ENCODE peak calls at places on chromosome 19, in four cellular contexts. F is uterus, K is AG04450, W is tibial artery. S is an unnamed sample.

GRCh38 chr19:2552859-2553258 is 76.9 kb downstream of the GADD45B start:
- DNase-seq in F (no peak), K (no peak), W (no peak), S (peak)

GRCh38 chr19:1068111-1069001 is 1.4 kb downstream of the ARHGAP45 start:
- DNase-seq in F (no peak), K (no peak), W (peak), S (peak)

GRCh38 chr19:6262519-6262918 is 17.3 kb downstream of the MLLT1 start:
- DNase-seq in F (no peak), K (no peak), W (no peak), S (no peak)

GRCh38 chr19:16075430-16076153 is 703 bp upstream of the TPM4 start:
- DNase-seq in F (no peak), K (no peak), W (no peak), S (no peak)

GRCh38 chr19:14472202-14472961 is 2.8 kb downstream of the PTGER1 start:
- DNase-seq in F (peak), K (no peak), W (peak), S (peak)

GRCh38 chr19:33093420-33094210 is 12.6 kb downstream of the GPATCH1 start:
- DNase-seq in F (no peak), K (no peak), W (no peak), S (no peak)

GRCh38 chr19:6773323-6773931 is 919 bp downstream of the VAV1 start:
- DNase-seq in F (no peak), K (no peak), W (peak), S (peak)

GRCh38 chr19:40231544-40232424 is 5.3 kb upstream of the CCNP start:
- DNase-seq in F (no peak), K (no peak), W (no peak), S (no peak)

GRCh38 chr19:51572908-51573307 is 1.8 kb downstream of the ZNF175 start:
- DNase-seq in F (no peak), K (peak), W (no peak), S (no peak)

GRCh38 chr19:4454952-4455738 is 2.4 kb downstream of the UBXN6 start:
- DNase-seq in F (peak), K (no peak), W (peak), S (no peak)

GRCh38 chr19:46604781-46605355 is 3.7 kb downstream of the CALM3 start:
- DNase-seq in F (no peak), K (no peak), W (peak), S (no peak)

GRCh38 chr19:7152568-7152967 is 83.1 kb downstream of the ZNF557 start:
- DNase-seq in F (no peak), K (no peak), W (no peak), S (no peak)

GRCh38 chr19:4083677-4084546 is 17.2 kb upstream of the ZBTB7A start:
- DNase-seq in F (no peak), K (no peak), W (no peak), S (peak)

DNA sequence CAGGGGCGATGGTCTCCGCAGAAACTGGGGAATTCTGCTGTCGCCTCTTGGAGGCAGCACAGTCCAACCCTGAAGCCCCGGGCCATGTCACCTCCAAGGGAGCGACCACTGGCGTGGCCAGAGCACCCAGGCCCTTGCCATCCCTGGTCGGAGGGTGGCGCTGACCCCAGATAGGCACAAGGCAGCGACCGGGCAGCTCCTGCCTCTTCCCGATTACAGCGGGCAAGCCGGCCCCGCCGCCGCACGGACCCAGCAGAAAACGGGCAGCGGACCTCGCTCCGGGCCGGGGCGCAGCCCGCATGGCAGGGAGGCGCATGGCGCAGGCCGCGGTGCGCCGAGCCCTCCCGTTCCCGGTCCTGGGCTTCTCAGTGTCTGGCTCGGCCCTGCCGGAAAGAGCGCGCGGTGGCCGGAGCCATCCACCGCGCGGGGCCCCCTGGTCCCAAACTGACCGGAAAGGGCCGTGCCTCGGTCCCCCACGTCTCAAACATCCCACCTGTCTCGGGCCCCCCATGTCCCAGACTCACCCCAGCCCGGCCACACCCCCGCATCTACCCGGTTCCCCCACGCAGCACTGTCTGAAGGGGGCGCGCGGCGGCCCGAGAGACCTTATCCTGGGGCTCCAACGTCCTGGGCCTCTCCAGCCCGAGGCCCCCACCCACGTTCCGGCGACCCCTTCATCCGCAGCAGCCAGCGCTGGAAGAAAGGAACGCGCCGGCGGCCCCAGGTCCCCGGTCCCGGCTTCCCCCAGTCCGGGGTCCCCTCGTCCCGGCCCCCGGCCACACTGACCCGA is 725 bp downstream of the CERS1 start:
- DNase-seq in F (no peak), K (no peak), W (peak), S (no peak)
- TF ChIP-seq CTCF in F (peak), K (peak), W (no peak), S (peak)

DNA sequence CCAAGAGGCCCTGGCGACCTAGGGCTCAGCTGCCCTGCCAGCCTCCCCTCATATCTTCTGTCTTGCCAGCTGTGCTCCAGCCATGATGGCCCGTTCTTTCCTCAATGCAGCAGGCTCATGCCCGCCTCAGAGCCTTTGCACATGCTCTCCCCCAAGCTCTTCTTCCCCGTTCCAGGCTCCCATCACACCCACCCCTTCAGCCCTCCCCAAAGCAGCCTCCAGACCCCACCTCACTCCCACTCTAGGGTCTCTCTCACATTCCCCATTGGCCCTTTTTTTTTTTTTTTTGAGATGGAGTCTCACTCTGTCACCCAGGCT is 29.9 kb upstream of the ATP1A3 start:
- DNase-seq in F (no peak), K (no peak), W (no peak), S (no peak)
- TF ChIP-seq CTCF in F (no peak), K (no peak), W (no peak), S (no peak)

GRCh38 chr19:28217064-28217463 is 995.9 kb downstream of the UQCRFS1 start:
- DNase-seq in F (no peak), K (no peak), W (no peak), S (no peak)
- TF ChIP-seq CTCF in F (no peak), K (no peak), W (no peak), S (peak)

GRCh38 chr19:50537769-50538230 is 24.1 kb upstream of the ASPDH start:
- DNase-seq in F (no peak), K (peak), W (peak), S (peak)

GRCh38 chr19:50548191-50549058 is 19.8 kb downstream of the LRRC4B start:
- DNase-seq in F (no peak), K (no peak), W (no peak), S (no peak)

GRCh38 chr19:50546527-50547221 is 21.6 kb downstream of the LRRC4B start:
- DNase-seq in F (no peak), K (no peak), W (no peak), S (no peak)

GRCh38 chr19:50547385-50548190 is 20.6 kb downstream of the LRRC4B start:
- DNase-seq in F (no peak), K (no peak), W (no peak), S (no peak)

GRCh38 chr19:50542825-50543428 is 25.3 kb downstream of the LRRC4B start:
- DNase-seq in F (no peak), K (no peak), W (no peak), S (no peak)
- TF ChIP-seq CTCF in F (no peak), K (no peak), W (no peak), S (no peak)

DNA sequence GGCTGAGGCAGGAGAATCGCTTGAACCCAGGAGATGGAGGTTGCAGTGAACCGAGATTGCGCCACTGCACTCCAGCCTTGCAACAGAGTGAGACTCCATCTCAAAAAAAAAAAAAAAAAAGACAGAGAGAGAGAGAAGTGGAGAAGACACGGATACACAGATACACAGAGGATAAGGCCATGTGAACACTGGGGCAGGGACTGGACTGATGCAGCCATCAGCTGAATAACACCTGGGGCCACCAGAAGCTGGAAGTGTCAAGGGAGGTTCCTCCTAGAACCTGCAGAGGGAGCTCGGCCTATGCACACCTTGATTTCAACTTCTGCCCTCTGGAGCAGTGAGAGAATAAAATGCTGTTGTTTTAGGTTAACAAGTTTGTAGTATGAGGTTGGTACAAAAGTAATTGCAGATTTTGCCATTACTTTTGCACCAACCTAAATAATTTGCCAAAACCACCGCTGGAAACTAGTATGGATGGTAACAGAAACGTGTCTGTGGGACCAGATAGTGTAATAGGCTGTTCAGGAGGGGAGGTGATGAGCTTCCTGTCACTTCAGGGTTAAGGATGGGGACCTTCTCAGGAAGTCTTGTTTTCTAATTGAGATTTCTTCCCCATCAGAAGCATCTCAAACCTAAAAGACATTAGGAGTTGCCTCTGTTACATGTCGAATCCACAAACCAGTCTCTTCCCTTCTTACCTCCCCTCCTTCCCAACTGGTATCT is 36.4 kb upstream of the IGSF23 start:
- DNase-seq in F (no peak), K (no peak), W (no peak), S (no peak)
- TF ChIP-seq CTCF in F (no peak), K (peak), W (no peak), S (peak)

S was measured in GM10248.